ENCODE peak calls at places on chromosomes 3 and 15, in eight cellular contexts. One of them, this sample, is unnamed.

GRCh38 chr3:185717121-185717520 is 107.7 kb downstream of the IGF2BP2 start:
- DNase-seq in neural progenitor cell: no peak
- DNase-seq in GM04503: peak; percentile 83
- DNase-seq in kidney tubule cell: peak; percentile 38
- DNase-seq in retina: no peak
- DNase-seq in fibroblast of gingiva: peak; percentile 84
- DNase-seq in germinal center: no peak
- DNase-seq in DMS153: no peak
- DNase-seq in this sample: peak; percentile 81

GRCh38 chr3:170307998-170308398 is 49.5 kb upstream of the SKIL start:
- DNase-seq in neural progenitor cell: no peak
- DNase-seq in GM04503: no peak
- DNase-seq in kidney tubule cell: peak; percentile 10
- DNase-seq in retina: no peak
- DNase-seq in fibroblast of gingiva: no peak
- DNase-seq in germinal center: no peak
- DNase-seq in DMS153: peak; percentile 13
- DNase-seq in this sample: peak; percentile 80

GRCh38 chr3:131699001-131699400 is 196.2 kb upstream of the MRPL3 start:
- DNase-seq in neural progenitor cell: no peak
- DNase-seq in GM04503: no peak
- DNase-seq in kidney tubule cell: no peak
- DNase-seq in retina: no peak
- DNase-seq in fibroblast of gingiva: no peak
- DNase-seq in germinal center: no peak
- DNase-seq in DMS153: no peak
- DNase-seq in this sample: no peak

GRCh38 chr15:38168472-38169057 is 84.1 kb upstream of the SPRED1 start:
- DNase-seq in neural progenitor cell: no peak
- DNase-seq in GM04503: no peak
- DNase-seq in kidney tubule cell: peak; percentile 20
- DNase-seq in retina: no peak
- DNase-seq in fibroblast of gingiva: peak; percentile 26
- DNase-seq in germinal center: no peak
- DNase-seq in DMS153: no peak
- DNase-seq in this sample: no peak

GRCh38 chr3:59759298-59760169 is 709.7 kb upstream of the CFAP20DC start:
- DNase-seq in neural progenitor cell: no peak
- DNase-seq in GM04503: no peak
- DNase-seq in kidney tubule cell: peak; percentile 37
- DNase-seq in retina: no peak
- DNase-seq in fibroblast of gingiva: no peak
- DNase-seq in germinal center: no peak
- DNase-seq in DMS153: no peak
- DNase-seq in this sample: peak; percentile 11

GRCh38 chr3:12265558-12265957 is 23.3 kb upstream of the PPARG start:
- DNase-seq in neural progenitor cell: no peak
- DNase-seq in GM04503: no peak
- DNase-seq in kidney tubule cell: no peak
- DNase-seq in retina: no peak
- DNase-seq in fibroblast of gingiva: peak; percentile 90
- DNase-seq in germinal center: no peak
- DNase-seq in DMS153: no peak
- DNase-seq in this sample: no peak

GRCh38 chr15:32029409-32029861 is 880 bp upstream of the CHRNA7 start:
- DNase-seq in neural progenitor cell: peak; percentile 80
- DNase-seq in GM04503: no peak
- DNase-seq in kidney tubule cell: peak; percentile 14
- DNase-seq in retina: peak; percentile 89
- DNase-seq in fibroblast of gingiva: no peak
- DNase-seq in germinal center: peak; percentile 12
- DNase-seq in DMS153: no peak
- DNase-seq in this sample: no peak

GRCh38 chr3:62665627-62666433 is 209.4 kb downstream of the CADPS start:
- DNase-seq in neural progenitor cell: peak; percentile 91
- DNase-seq in GM04503: peak; percentile 3
- DNase-seq in kidney tubule cell: peak; percentile 58
- DNase-seq in retina: peak; percentile 91
- DNase-seq in fibroblast of gingiva: peak; percentile 34
- DNase-seq in germinal center: peak; percentile 69
- DNase-seq in DMS153: peak; percentile 7
- DNase-seq in this sample: peak; percentile 72

GRCh38 chr3:189121088-189121487 is 50.7 kb upstream of the TPRG1 start:
- DNase-seq in neural progenitor cell: no peak
- DNase-seq in GM04503: no peak
- DNase-seq in kidney tubule cell: no peak
- DNase-seq in retina: no peak
- DNase-seq in fibroblast of gingiva: no peak
- DNase-seq in germinal center: no peak
- DNase-seq in DMS153: no peak
- DNase-seq in this sample: no peak

GRCh38 chr15:89646416-89647141 is 8.7 kb downstream of the KIF7 start:
- DNase-seq in neural progenitor cell: no peak
- DNase-seq in GM04503: no peak
- DNase-seq in kidney tubule cell: no peak
- DNase-seq in retina: no peak
- DNase-seq in fibroblast of gingiva: no peak
- DNase-seq in germinal center: no peak
- DNase-seq in DMS153: no peak
- DNase-seq in this sample: no peak

This sample was measured in epithelial cell of esophagus.